ENCODE peak calls at places on chromosomes 13 and 19, in five cellular contexts. One of them, this sample, is unnamed.

GRCh38 chr13:108915634-108916497 is 286.5 kb downstream of the MYO16 start:
- DNase-seq in A549: peak
- DNase-seq in K562: peak
- DNase-seq in HepG2: peak
- DNase-seq in GM12878: peak
- DNase-seq in this sample: peak

GRCh38 chr13:66981912-66982311 is 248.2 kb downstream of the PCDH9 start:
- DNase-seq in A549: no peak
- DNase-seq in K562: no peak
- DNase-seq in HepG2: no peak
- DNase-seq in GM12878: no peak
- DNase-seq in this sample: no peak

GRCh38 chr13:32636711-32637110 is 50.5 kb downstream of the PDS5B start:
- DNase-seq in A549: no peak
- DNase-seq in K562: no peak
- DNase-seq in HepG2: no peak
- DNase-seq in GM12878: no peak
- DNase-seq in this sample: no peak

GRCh38 chr19:1086618-1087017 is 8.6 kb downstream of the POLR2E start:
- DNase-seq in A549: no peak
- DNase-seq in K562: no peak
- DNase-seq in HepG2: no peak
- DNase-seq in GM12878: no peak
- DNase-seq in this sample: no peak

GRCh38 chr13:73417012-73417615 is 358.3 kb downstream of the KLF5 start:
- DNase-seq in A549: peak
- DNase-seq in K562: peak
- DNase-seq in HepG2: peak
- DNase-seq in GM12878: no peak
- DNase-seq in this sample: no peak

GRCh38 chr19:39509233-39509632 is 5.7 kb upstream of the SELENOV start:
- DNase-seq in A549: no peak
- DNase-seq in K562: no peak
- DNase-seq in HepG2: no peak
- DNase-seq in GM12878: no peak
- DNase-seq in this sample: no peak

GRCh38 chr19:13212759-13213330 is 62.6 kb downstream of the IER2 start:
- DNase-seq in A549: peak
- DNase-seq in K562: peak
- DNase-seq in HepG2: peak
- DNase-seq in GM12878: peak
- DNase-seq in this sample: peak

GRCh38 chr13:92849381-92849780 is 377.2 kb upstream of the GPC6 start:
- DNase-seq in A549: no peak
- DNase-seq in K562: no peak
- DNase-seq in HepG2: no peak
- DNase-seq in GM12878: no peak
- DNase-seq in this sample: no peak

GRCh38 chr19:18846862-18847515 is 15.2 kb downstream of the UPF1 start:
- DNase-seq in A549: peak
- DNase-seq in K562: no peak
- DNase-seq in HepG2: peak
- DNase-seq in GM12878: no peak
- DNase-seq in this sample: peak

GRCh38 chr19:309206-309565 is 18.0 kb upstream of the PLPP2 start:
- DNase-seq in A549: no peak
- DNase-seq in K562: no peak
- DNase-seq in HepG2: no peak
- DNase-seq in GM12878: no peak
- DNase-seq in this sample: no peak

GRCh38 chr13:81275666-81276258 is 934.8 kb upstream of the SPRY2 start:
- DNase-seq in A549: no peak
- DNase-seq in K562: no peak
- DNase-seq in HepG2: no peak
- DNase-seq in GM12878: no peak
- DNase-seq in this sample: peak

GRCh38 chr13:31200636-31200970 is 828 bp downstream of the B3GLCT start:
- DNase-seq in A549: peak
- DNase-seq in K562: no peak
- DNase-seq in HepG2: peak
- DNase-seq in GM12878: no peak
- DNase-seq in this sample: peak

GRCh38 chr13:64925284-64925683 is 2304.9 kb downstream of the PCDH9 start:
- DNase-seq in A549: no peak
- DNase-seq in K562: no peak
- DNase-seq in HepG2: no peak
- DNase-seq in GM12878: no peak
- DNase-seq in this sample: peak

GRCh38 chr13:102856603-102857002 is 10.8 kb downstream of the ERCC5 start:
- DNase-seq in A549: no peak
- DNase-seq in K562: no peak
- DNase-seq in HepG2: no peak
- DNase-seq in GM12878: no peak
- DNase-seq in this sample: no peak

GRCh38 chr19:12052057-12052570 is 647 bp downstream of the ZNF878 start:
- DNase-seq in A549: no peak
- DNase-seq in K562: no peak
- DNase-seq in HepG2: no peak
- DNase-seq in GM12878: no peak
- DNase-seq in this sample: no peak

GRCh38 chr19:11767633-11768133 is 883 bp downstream of the ZNF441 start:
- DNase-seq in A549: no peak
- DNase-seq in K562: peak
- DNase-seq in HepG2: peak
- DNase-seq in GM12878: peak
- DNase-seq in this sample: no peak

GRCh38 chr13:49664606-49665005 is 26.7 kb downstream of the EBPL start:
- DNase-seq in A549: no peak
- DNase-seq in K562: no peak
- DNase-seq in HepG2: no peak
- DNase-seq in GM12878: no peak
- DNase-seq in this sample: no peak

GRCh38 chr13:97302611-97303010 is 80.5 kb downstream of the MBNL2 start:
- DNase-seq in A549: no peak
- DNase-seq in K562: no peak
- DNase-seq in HepG2: no peak
- DNase-seq in GM12878: no peak
- DNase-seq in this sample: no peak

GRCh38 chr19:4916292-4917082 is 7.2 kb downstream of the UHRF1 start:
- DNase-seq in A549: no peak
- DNase-seq in K562: peak
- DNase-seq in HepG2: no peak
- DNase-seq in GM12878: no peak
- DNase-seq in this sample: no peak

GRCh38 chr19:4911314-4911713 is 2.0 kb downstream of the UHRF1 start:
- DNase-seq in A549: no peak
- DNase-seq in K562: no peak
- DNase-seq in HepG2: no peak
- DNase-seq in GM12878: no peak
- DNase-seq in this sample: no peak

GRCh38 chr19:4913996-4914735 is 4.9 kb downstream of the UHRF1 start:
- DNase-seq in A549: no peak
- DNase-seq in K562: no peak
- DNase-seq in HepG2: no peak
- DNase-seq in GM12878: no peak
- DNase-seq in this sample: no peak

GRCh38 chr19:4911786-4912672 is 2.7 kb downstream of the UHRF1 start:
- DNase-seq in A549: peak
- DNase-seq in K562: peak
- DNase-seq in HepG2: peak
- DNase-seq in GM12878: no peak
- DNase-seq in this sample: peak

DNA sequence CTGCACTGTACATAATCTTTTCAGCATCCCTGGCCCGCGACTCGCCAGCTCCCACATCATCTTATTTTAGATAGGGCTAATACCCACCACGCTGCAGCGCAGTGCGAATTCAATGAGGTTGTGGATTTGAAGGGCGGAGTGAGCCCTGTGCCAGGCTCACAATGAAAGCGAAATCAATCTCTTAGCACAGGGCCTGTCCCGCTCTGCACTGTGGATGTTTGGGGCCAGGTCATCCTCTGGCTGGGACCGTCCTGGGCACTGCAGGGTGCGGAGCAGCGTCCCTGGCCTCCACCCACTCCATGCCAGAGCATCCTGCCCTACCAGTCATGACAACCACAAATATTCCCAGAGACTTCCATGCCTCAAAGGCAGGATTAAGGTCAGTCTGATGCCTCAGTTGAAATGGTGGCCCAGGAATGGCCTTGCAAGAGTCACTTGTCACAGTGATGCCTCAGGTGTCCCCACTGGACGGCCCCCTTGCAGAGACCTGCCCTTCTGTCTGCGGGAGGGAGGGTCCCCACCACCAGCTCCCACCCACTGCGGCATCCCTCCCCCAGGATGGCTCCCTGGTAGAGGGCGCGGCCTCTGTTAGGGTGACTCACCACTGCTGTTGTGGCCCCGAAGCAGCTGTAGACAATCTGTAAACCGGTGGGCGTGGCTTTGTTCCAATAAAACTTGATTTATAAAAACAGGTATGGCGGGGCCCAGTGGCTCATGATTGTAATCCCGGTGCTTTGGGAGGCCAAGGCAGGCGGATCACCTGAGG is 5.6 kb downstream of the UHRF1 start:
- DNase-seq in A549: peak
- DNase-seq in K562: peak
- DNase-seq in HepG2: no peak
- DNase-seq in GM12878: no peak
- DNase-seq in this sample: no peak
- TF ChIP-seq USF2 in A549: no peak
- TF ChIP-seq USF2 in K562: no peak
- TF ChIP-seq USF2 in HepG2: no peak
- TF ChIP-seq USF2 in GM12878: no peak
- TF ChIP-seq USF2 in this sample: no peak

GRCh38 chr19:4832776-4833175 is 1.3 kb upstream of the TICAM1 start:
- DNase-seq in A549: no peak
- DNase-seq in K562: no peak
- DNase-seq in HepG2: no peak
- DNase-seq in GM12878: no peak
- DNase-seq in this sample: no peak

GRCh38 chr19:4830332-4830731 is 1.2 kb downstream of the TICAM1 start:
- DNase-seq in A549: no peak
- DNase-seq in K562: no peak
- DNase-seq in HepG2: no peak
- DNase-seq in GM12878: no peak
- DNase-seq in this sample: no peak

GRCh38 chr19:4829001-4829712 is 2.4 kb downstream of the TICAM1 start:
- DNase-seq in A549: no peak
- DNase-seq in K562: peak
- DNase-seq in HepG2: peak
- DNase-seq in GM12878: no peak
- DNase-seq in this sample: no peak

GRCh38 chr19:4831351-4832340 is at the start of gene TICAM1:
- DNase-seq in A549: peak
- DNase-seq in K562: peak
- DNase-seq in HepG2: no peak
- DNase-seq in GM12878: no peak
- DNase-seq in this sample: no peak

GRCh38 chr19:4830768-4831265 is 695 bp downstream of the TICAM1 start:
- DNase-seq in A549: no peak
- DNase-seq in K562: peak
- DNase-seq in HepG2: no peak
- DNase-seq in GM12878: no peak
- DNase-seq in this sample: no peak
- TF ChIP-seq ESRRA in A549: no peak
- TF ChIP-seq ESRRA in K562: no peak
- TF ChIP-seq ESRRA in HepG2: no peak
- TF ChIP-seq ESRRA in GM12878: no peak
- TF ChIP-seq ESRRA in this sample: no peak

DNA sequence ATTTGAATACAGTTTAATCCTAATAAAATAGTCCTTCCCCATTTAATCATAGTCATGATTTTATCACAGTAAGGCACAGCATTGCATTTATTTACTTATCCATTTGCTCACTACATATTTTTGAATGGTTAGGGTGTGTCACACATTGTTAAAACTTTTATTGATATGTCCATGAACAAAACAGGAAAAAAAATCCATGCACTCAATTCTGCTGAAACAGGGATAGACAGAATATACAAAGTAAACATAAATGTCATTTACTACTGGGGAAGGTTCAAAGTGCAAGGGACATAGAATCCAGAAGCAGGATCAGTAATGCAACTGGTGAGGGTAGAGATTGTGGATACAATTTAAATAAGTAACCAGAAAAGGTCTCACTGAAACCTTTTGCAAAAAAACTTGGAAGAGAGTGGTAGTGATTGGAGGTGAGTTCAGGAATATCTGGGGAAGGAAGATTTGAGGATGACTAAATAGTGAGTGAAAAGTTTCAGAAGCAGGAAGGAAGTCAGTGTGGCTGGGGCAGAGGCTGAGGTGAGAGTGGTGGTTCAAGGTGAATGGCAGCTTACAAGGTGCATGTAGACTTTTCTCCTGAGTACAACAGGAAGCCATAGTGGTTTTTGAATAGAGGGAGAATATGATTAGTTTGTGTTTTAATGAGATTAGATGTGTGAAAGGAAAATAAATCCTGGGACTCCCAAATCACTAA is 387.2 kb upstream of the ATXN8OS start:
- DNase-seq in A549: no peak
- DNase-seq in K562: no peak
- DNase-seq in HepG2: peak
- DNase-seq in GM12878: no peak
- DNase-seq in this sample: no peak
- TF ChIP-seq USF2 in A549: no peak
- TF ChIP-seq USF2 in K562: no peak
- TF ChIP-seq USF2 in HepG2: no peak
- TF ChIP-seq USF2 in GM12878: no peak
- TF ChIP-seq USF2 in this sample: no peak

GRCh38 chr13:76822691-76823267 is 63.4 kb downstream of the KCTD12 start:
- DNase-seq in A549: no peak
- DNase-seq in K562: no peak
- DNase-seq in HepG2: no peak
- DNase-seq in GM12878: no peak
- DNase-seq in this sample: no peak

GRCh38 chr13:76823969-76824368 is 62.2 kb downstream of the KCTD12 start:
- DNase-seq in A549: no peak
- DNase-seq in K562: no peak
- DNase-seq in HepG2: no peak
- DNase-seq in GM12878: no peak
- DNase-seq in this sample: no peak

GRCh38 chr13:76826527-76826926 is 59.7 kb downstream of the KCTD12 start:
- DNase-seq in A549: no peak
- DNase-seq in K562: no peak
- DNase-seq in HepG2: no peak
- DNase-seq in GM12878: no peak
- DNase-seq in this sample: no peak

GRCh38 chr13:76828316-76828741 is 57.9 kb downstream of the KCTD12 start:
- DNase-seq in A549: no peak
- DNase-seq in K562: no peak
- DNase-seq in HepG2: no peak
- DNase-seq in GM12878: no peak
- DNase-seq in this sample: no peak

DNA sequence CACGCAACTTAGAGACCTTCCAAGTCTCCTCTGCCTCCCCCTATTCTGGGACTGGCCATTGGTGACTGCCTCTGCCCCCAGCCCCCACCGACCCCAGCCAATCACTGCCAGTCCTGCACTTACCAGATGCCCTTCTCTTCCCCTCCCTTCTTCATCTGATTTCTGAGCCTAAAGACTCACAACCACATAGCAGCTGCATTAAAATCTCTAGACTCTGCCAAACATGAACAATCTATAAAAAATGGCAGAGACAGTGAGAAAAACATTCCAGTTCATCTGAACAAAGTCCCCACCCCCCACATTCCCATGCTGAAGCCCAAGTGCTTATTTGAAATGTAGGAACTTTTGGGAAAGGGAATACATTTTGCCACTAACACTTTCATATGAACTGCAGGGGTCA is 60.8 kb downstream of the KCTD12 start:
- DNase-seq in A549: no peak
- DNase-seq in K562: no peak
- DNase-seq in HepG2: no peak
- DNase-seq in GM12878: no peak
- DNase-seq in this sample: no peak
- TF ChIP-seq ESRRA in A549: no peak
- TF ChIP-seq ESRRA in K562: no peak
- TF ChIP-seq ESRRA in HepG2: no peak
- TF ChIP-seq ESRRA in GM12878: no peak
- TF ChIP-seq ESRRA in this sample: no peak